ENCODE peak calls at places on chromosomes 5 and 9, in ten cellular contexts. G is left colon; E is heart right ventricle; R is activated CD4-positive, alpha-beta T cell treated with anti-CD3 and anti-CD28 coated beads for 36 hours; W is gastroesophageal sphincter; S is HCT116; X is activated naive CD4-positive, alpha-beta T cell treated with anti-CD3 and anti-CD28 coated beads, Interleukin-2, amount 50 U/mL, for 72 hours; V is T-cell; F is activated CD4-positive, CD25-positive, alpha-beta regulatory T cell treated with anti-CD3 and anti-CD28 coated beads, Interleukin-2, amount 50 U/mL, for 24 hours; I is pancreas. Y is an unnamed sample.

GRCh38 chr9:22065431-22065830 is 56.3 kb upstream of the CDKN2B start:
- ATAC-seq in G (no peak), I (no peak), V (peak), F (peak), S (no peak), R (no peak), X (peak), E (no peak), W (no peak), Y (no peak)

GRCh38 chr9:126379661-126380365 is 53.2 kb downstream of the MVB12B start:
- ATAC-seq in I (no peak), G (no peak), S (peak), E (no peak), X (no peak), W (no peak), R (no peak), F (no peak), V (no peak), Y (peak)

GRCh38 chr9:85534340-85534739 is 207.4 kb downstream of the AGTPBP1 start:
- ATAC-seq in E (no peak), G (no peak), W (no peak), I (peak), F (no peak), X (no peak), S (no peak), V (no peak), R (no peak), Y (no peak)

GRCh38 chr5:115963566-115963965 is 1.3 kb downstream of the LVRN start:
- ATAC-seq in E (no peak), F (no peak), I (no peak), S (no peak), G (no peak), W (no peak), X (no peak), R (no peak), V (no peak), Y (no peak)

GRCh38 chr5:82045526-82046267 is 73.9 kb downstream of the ATG10 start:
- ATAC-seq in S (no peak), I (no peak), F (no peak), V (no peak), R (no peak), G (no peak), E (no peak), X (no peak), W (no peak), Y (peak)

GRCh38 chr9:4515958-4516375 is 25.7 kb downstream of the SLC1A1 start:
- ATAC-seq in V (no peak), G (no peak), X (no peak), R (no peak), F (no peak), W (no peak), I (no peak), S (no peak), E (no peak), Y (no peak)

GRCh38 chr5:90231688-90232087 is 177.9 kb downstream of the CETN3 start:
- ATAC-seq in R (no peak), X (no peak), S (no peak), I (no peak), F (no peak), G (no peak), V (no peak), W (no peak), E (no peak), Y (no peak)

GRCh38 chr5:166505086-166505485 is 1786.4 kb upstream of the WWC1 start:
- ATAC-seq in E (no peak), S (no peak), V (no peak), W (no peak), F (no peak), R (no peak), I (no peak), X (no peak), G (no peak), Y (no peak)

GRCh38 chr9:98960409-98960808 is 16.7 kb downstream of the COL15A1 start:
- ATAC-seq in S (no peak), R (no peak), E (no peak), W (no peak), X (no peak), G (no peak), I (no peak), F (no peak), V (no peak), Y (no peak)

GRCh38 chr5:13107553-13107952 is 836.9 kb downstream of the DNAH5 start:
- ATAC-seq in G (no peak), V (no peak), W (no peak), E (no peak), F (no peak), X (no peak), S (no peak), I (no peak), R (no peak), Y (no peak)

GRCh38 chr5:149639718-149640117 is 58.4 kb downstream of the ARHGEF37 start:
- ATAC-seq in E (peak), X (no peak), S (no peak), W (no peak), R (no peak), V (no peak), G (peak), I (peak), F (no peak), Y (no peak)

GRCh38 chr9:3949744-3950143 is 350.1 kb downstream of the GLIS3 start:
- ATAC-seq in R (no peak), E (peak), W (no peak), F (no peak), X (no peak), I (no peak), V (no peak), S (no peak), G (no peak), Y (no peak)

GRCh38 chr9:124196814-124197176 is 61.0 kb upstream of the NEK6 start:
- ATAC-seq in F (no peak), R (no peak), S (no peak), I (no peak), G (no peak), V (no peak), W (no peak), X (no peak), E (no peak), Y (no peak)

GRCh38 chr5:73818357-73818756 is 192.4 kb downstream of the ARHGEF28 start:
- ATAC-seq in W (no peak), S (no peak), G (no peak), I (peak), R (no peak), X (no peak), F (no peak), E (no peak), V (no peak), Y (peak)

GRCh38 chr5:31133488-31133887 is 60.0 kb upstream of the CDH6 start:
- ATAC-seq in S (no peak), E (no peak), F (no peak), X (no peak), W (no peak), G (no peak), R (no peak), V (no peak), I (no peak), Y (no peak)

GRCh38 chr5:96909435-96909834 is 26.4 kb upstream of the LNPEP start:
- ATAC-seq in F (no peak), I (no peak), X (no peak), G (no peak), E (no peak), S (no peak), V (no peak), R (no peak), W (no peak), Y (no peak)

GRCh38 chr9:104269996-104270963 is 176.2 kb downstream of the SMC2 start:
- ATAC-seq in W (no peak), E (no peak), V (no peak), F (no peak), X (no peak), R (no peak), S (no peak), G (peak), I (peak), Y (no peak)

GRCh38 chr5:6572086-6572824 is 60.6 kb downstream of the NSUN2 start:
- ATAC-seq in R (no peak), X (peak), G (no peak), I (no peak), W (no peak), S (no peak), F (no peak), V (no peak), E (no peak), Y (no peak)

GRCh38 chr5:111211341-111211740 is 12.8 kb upstream of the CAMK4 start:
- ATAC-seq in G (no peak), V (no peak), E (no peak), F (no peak), W (no peak), X (peak), S (no peak), R (peak), I (no peak), Y (no peak)

GRCh38 chr9:81656004-81656403 is 33.3 kb downstream of the TLE1 start:
- ATAC-seq in X (no peak), E (no peak), F (no peak), W (peak), G (peak), R (no peak), I (peak), S (no peak), V (peak), Y (no peak)

GRCh38 chr9:91843623-91844111 is 106.4 kb downstream of the ROR2 start:
- ATAC-seq in X (no peak), E (peak), F (no peak), R (no peak), G (no peak), I (peak), W (peak), S (no peak), V (no peak), Y (peak)

GRCh38 chr5:134902071-134902801 is 2.7 kb upstream of the PCBD2 start:
- ATAC-seq in S (no peak), X (no peak), E (no peak), I (no peak), W (no peak), G (no peak), F (no peak), V (no peak), R (no peak), Y (no peak)

GRCh38 chr9:80874276-80874675 is 815.1 kb downstream of the TLE1 start:
- ATAC-seq in E (no peak), X (no peak), S (no peak), R (no peak), G (no peak), I (no peak), W (no peak), F (no peak), V (no peak), Y (no peak)

GRCh38 chr5:74993743-74994142 is 58.6 kb downstream of the GCNT4 start:
- ATAC-seq in S (no peak), W (no peak), I (peak), E (no peak), R (no peak), V (no peak), G (no peak), X (no peak), F (no peak), Y (no peak)

GRCh38 chr9:88748566-88749238 is 213.7 kb downstream of the NXNL2 start:
- ATAC-seq in F (no peak), X (no peak), G (no peak), S (no peak), I (peak), E (peak), W (peak), V (no peak), R (no peak), Y (no peak)

GRCh38 chr9:93071464-93071863 is 13.0 kb downstream of the SUSD3 start:
- ATAC-seq in V (no peak), R (peak), E (peak), F (no peak), S (peak), G (no peak), I (no peak), W (no peak), X (no peak), Y (peak)

GRCh38 chr9:127032256-127032655 is 90.2 kb downstream of the ANGPTL2 start:
- ATAC-seq in S (no peak), R (no peak), X (no peak), I (no peak), F (no peak), E (no peak), W (no peak), V (no peak), G (no peak), Y (no peak)

GRCh38 chr9:134316444-134317160 is 9.7 kb upstream of the RXRA start:
- ATAC-seq in S (no peak), W (no peak), I (peak), X (no peak), F (peak), G (no peak), V (no peak), R (no peak), E (peak), Y (peak)

GRCh38 chr5:81552844-81553569 is 159.1 kb upstream of the ACOT12 start:
- ATAC-seq in X (no peak), F (no peak), G (no peak), V (no peak), W (no peak), S (peak), R (no peak), I (no peak), E (no peak), Y (no peak)

GRCh38 chr5:159593518-159594073 is 263.3 kb upstream of the IL12B start:
- ATAC-seq in S (no peak), G (no peak), X (no peak), F (no peak), E (no peak), V (no peak), R (no peak), I (no peak), W (no peak), Y (no peak)

GRCh38 chr5:180018661-180019060 is 52.9 kb downstream of the RNF130 start:
- ATAC-seq in X (no peak), V (no peak), W (no peak), E (no peak), F (no peak), S (no peak), G (no peak), I (no peak), R (no peak), Y (no peak)